ENCODE peak calls at places on chromosomes 2 and 18, in seven cellular contexts. M is fibroblast of lung, X is GM23338, I is colonic mucosa, Y is Karpas-422, J is tibial artery, G is epithelial cell of esophagus. L is an unnamed sample.

GRCh38 chr18:74832999-74833398 is 235.3 kb downstream of the ZNF407 start:
- DNase-seq in I (no peak), J (no peak), M (no peak), X (no peak), Y (no peak), G (peak; percentile 13), L (no peak)

GRCh38 chr2:232146294-232146693 is 184.8 kb downstream of the DIS3L2 start:
- DNase-seq in Y (no peak), M (peak; percentile 64), J (no peak), I (no peak), X (no peak), G (peak; percentile 13), L (no peak)

GRCh38 chr2:54773838-54774237 is 50.4 kb downstream of the EML6 start:
- DNase-seq in Y (no peak), J (no peak), G (no peak), I (no peak), M (peak; percentile 6), X (peak; percentile 71), L (no peak)

GRCh38 chr18:8411492-8411891 is 197.7 kb upstream of the RAB12 start:
- DNase-seq in Y (no peak), M (no peak), J (no peak), G (no peak), I (no peak), X (no peak), L (no peak)

GRCh38 chr18:59988098-59988706 is 88.4 kb downstream of the PMAIP1 start:
- DNase-seq in X (peak; percentile 65), J (no peak), G (peak; percentile 76), M (peak; percentile 58), Y (peak; percentile 79), I (peak; percentile 31), L (peak; percentile 21)

GRCh38 chr2:142104134-142104758 is 26.6 kb downstream of the LRP1B start:
- DNase-seq in I (no peak), X (no peak), G (no peak), J (no peak), Y (no peak), M (no peak), L (no peak)

GRCh38 chr2:8456149-8457091 is 225.4 kb upstream of the ID2 start:
- DNase-seq in Y (no peak), X (peak; percentile 20), I (no peak), G (no peak), M (no peak), J (no peak), L (no peak)

GRCh38 chr2:25251461-25252273 is 83.3 kb upstream of the POMC start:
- DNase-seq in Y (no peak), I (peak; percentile 79), J (no peak), G (peak; percentile 49), X (peak; percentile 61), M (peak; percentile 44), L (no peak)

GRCh38 chr2:127683056-127683455 is 7.7 kb upstream of the LIMS2 start:
- DNase-seq in I (no peak), G (no peak), M (no peak), J (no peak), X (no peak), Y (no peak), L (no peak)

GRCh38 chr2:239700946-239701345 is 300.1 kb upstream of the HDAC4 start:
- DNase-seq in J (no peak), M (no peak), Y (no peak), G (no peak), X (no peak), I (peak; percentile 6), L (no peak)

GRCh38 chr2:220781622-220782241 is 790.4 kb downstream of the EPHA4 start:
- DNase-seq in M (no peak), Y (no peak), I (no peak), G (no peak), J (no peak), X (peak; percentile 23), L (no peak)

GRCh38 chr18:79320216-79320615 is 75.5 kb upstream of the NFATC1 start:
- DNase-seq in I (no peak), X (no peak), M (no peak), Y (no peak), J (no peak), G (no peak), L (no peak)

GRCh38 chr2:38190542-38191218 is 114.7 kb upstream of the CYP1B1 start:
- DNase-seq in G (no peak), Y (no peak), J (no peak), X (no peak), I (no peak), M (peak; percentile 97), L (no peak)

GRCh38 chr2:127225186-127225960 is 5.3 kb upstream of the CYP27C1 start:
- DNase-seq in I (no peak), M (peak; percentile 91), Y (no peak), G (no peak), X (no peak), J (no peak), L (no peak)

GRCh38 chr2:66305714-66306113 is 129.2 kb upstream of the MEIS1 start:
- DNase-seq in X (no peak), G (peak; percentile 1), Y (no peak), J (peak; percentile 84), M (peak; percentile 3), I (peak; percentile 22), L (no peak)

GRCh38 chr18:56028514-56028913 is 440.5 kb upstream of the TCF4 start:
- DNase-seq in G (peak; percentile 60), M (peak; percentile 60), J (no peak), X (no peak), Y (no peak), I (no peak), L (no peak)

GRCh38 chr18:63085611-63086010 is 234.0 kb downstream of the BCL2 start:
- DNase-seq in J (no peak), I (no peak), X (no peak), M (no peak), Y (peak; percentile 36), G (no peak), L (no peak)

GRCh38 chr18:13412901-13413300 is 194.3 kb downstream of the LDLRAD4 start:
- DNase-seq in J (no peak), G (no peak), I (no peak), M (no peak), X (no peak), Y (no peak), L (no peak)

GRCh38 chr18:60452424-60452823 is 79.8 kb upstream of the MC4R start:
- DNase-seq in X (no peak), G (peak; percentile 40), I (no peak), Y (no peak), J (no peak), M (peak; percentile 80), L (no peak)

GRCh38 chr2:230899786-230900185 is 25.3 kb downstream of the GPR55 start:
- DNase-seq in G (no peak), I (no peak), Y (no peak), M (no peak), J (no peak), X (no peak), L (no peak)

GRCh38 chr2:241937297-241937696 is 67.8 kb downstream of the RTP5 start:
- DNase-seq in J (no peak), M (no peak), G (no peak), Y (no peak), I (no peak), X (no peak), L (no peak)

GRCh38 chr18:10839401-10839800 is 310.0 kb downstream of the PIEZO2 start:
- DNase-seq in G (no peak), X (no peak), J (no peak), M (no peak), Y (no peak), I (no peak), L (no peak)

GRCh38 chr2:111978452-111979170 is 76.5 kb upstream of the TMEM87B start:
- DNase-seq in X (no peak), I (no peak), J (no peak), M (no peak), G (no peak), Y (no peak), L (no peak)

GRCh38 chr2:179533875-179534274 is 269.2 kb upstream of the SESTD1 start:
- DNase-seq in M (no peak), Y (no peak), X (no peak), I (no peak), G (no peak), J (no peak), L (no peak)

GRCh38 chr2:199230091-199230490 is 227.6 kb downstream of the SATB2 start:
- DNase-seq in Y (no peak), J (no peak), X (no peak), G (peak; percentile 2), M (peak; percentile 49), I (no peak), L (no peak)

GRCh38 chr2:237674731-237675276 is 47.4 kb downstream of the LRRFIP1 start:
- DNase-seq in J (peak; percentile 94), M (peak; percentile 90), I (peak; percentile 87), Y (peak; percentile 87), G (peak; percentile 75), X (peak; percentile 79), L (peak; percentile 75)

GRCh38 chr2:237672731-237673129 is 45.3 kb downstream of the LRRFIP1 start:
- DNase-seq in J (no peak), Y (no peak), G (no peak), X (no peak), M (no peak), I (no peak), L (no peak)

GRCh38 chr2:237671466-237672173 is 44.2 kb downstream of the LRRFIP1 start:
- DNase-seq in G (no peak), J (peak; percentile 55), I (no peak), Y (no peak), X (no peak), M (no peak), L (no peak)

GRCh38 chr2:237675326-237675725 is 47.9 kb downstream of the LRRFIP1 start:
- DNase-seq in Y (no peak), G (no peak), I (no peak), M (no peak), J (no peak), X (no peak), L (no peak)

GRCh38 chr2:237673130-237673921 is 45.9 kb downstream of the LRRFIP1 start:
- DNase-seq in J (peak; percentile 81), M (peak; percentile 70), X (peak; percentile 87), I (peak; percentile 78), G (peak; percentile 81), Y (peak; percentile 87), L (no peak)
- H3K4me3 ChIP-seq in J (peak overlapping the region; percentile 35), M (no peak overlapping the region), X (peak overlapping the region; percentile 43), I (peak overlapping the region; percentile 31), G (peak overlapping the region; percentile 32), Y (peak overlapping the region; percentile 69), L (no peak overlapping the region)

GRCh38 chr18:41887100-41887499 is 67.9 kb upstream of the PIK3C3 start:
- DNase-seq in M (peak; percentile 20), X (no peak), Y (no peak), I (no peak), J (no peak), G (no peak), L (no peak)

GRCh38 chr18:41881285-41881684 is 73.7 kb upstream of the PIK3C3 start:
- DNase-seq in I (no peak), Y (no peak), J (no peak), G (peak; percentile 81), X (no peak), M (peak; percentile 77), L (no peak)
- H3K4me3 ChIP-seq in I (no peak overlapping the region), Y (no peak overlapping the region), J (no peak overlapping the region), G (no peak overlapping the region), X (no peak overlapping the region), M (no peak overlapping the region), L (no peak overlapping the region)

GRCh38 chr18:25503567-25504081 is 151.7 kb upstream of the ZNF521 start:
- DNase-seq in Y (no peak), I (peak; percentile 72), M (peak; percentile 80), G (peak; percentile 49), X (peak; percentile 75), J (peak; percentile 74), L (peak; percentile 63)
- H3K4me3 ChIP-seq in Y (no peak overlapping the region), I (peak overlapping the region; percentile 32), M (peak overlapping the region; percentile 73), G (peak overlapping the region; percentile 9), X (peak overlapping the region; percentile 47), J (peak overlapping the region; percentile 49), L (peak overlapping the region; percentile 41)

GRCh38 chr18:25464211-25464610 is 112.2 kb upstream of the ZNF521 start:
- DNase-seq in I (no peak), G (no peak), M (peak; percentile 66), Y (no peak), J (no peak), X (no peak), L (peak; percentile 73)
- H3K4me3 ChIP-seq in I (no peak overlapping the region), G (no peak overlapping the region), M (peak overlapping the region; percentile 6), Y (no peak overlapping the region), J (no peak overlapping the region), X (no peak overlapping the region), L (no peak overlapping the region)

L was measured in HFF-Myc.